ENCODE peak calls at places on chromosomes 4 and X, in eight cellular contexts. R, I, G, E, B, F, U and M are unnamed samples.

GRCh38 chr4:103364066-103364465 is 165.9 kb upstream of the CENPE start:
- DNase-seq in R (no peak), I (peak), G (no peak), E (no peak), B (no peak), F (no peak), U (no peak), M (no peak)

GRCh38 chrX:92213781-92214180 is 434.6 kb downstream of the PCDH11X start:
- DNase-seq in R (no peak), I (no peak), G (no peak), E (no peak), B (no peak), F (no peak), U (no peak), M (no peak)

GRCh38 chrX:142089193-142089592 is 115.9 kb downstream of the MAGEC2 start:
- DNase-seq in R (peak), I (peak), G (no peak), E (peak), B (no peak), F (peak), U (no peak), M (no peak)

GRCh38 chrX:154596290-154596929 is 11.5 kb downstream of the CTAG1A start:
- DNase-seq in R (peak), I (no peak), G (no peak), E (no peak), B (no peak), F (no peak), U (no peak), M (no peak)

GRCh38 chrX:105876658-105877057 is 54.3 kb downstream of the NRK start:
- DNase-seq in R (no peak), I (peak), G (no peak), E (no peak), B (no peak), F (peak), U (no peak), M (no peak)

GRCh38 chrX:20680998-20681397 is 414.3 kb upstream of the RPS6KA3 start:
- DNase-seq in R (no peak), I (no peak), G (no peak), E (peak), B (no peak), F (no peak), U (no peak), M (no peak)

GRCh38 chrX:20729421-20729820 is 462.7 kb upstream of the RPS6KA3 start:
- DNase-seq in R (no peak), I (no peak), G (no peak), E (peak), B (no peak), F (peak), U (no peak), M (no peak)

GRCh38 chrX:40021647-40022046 is 76.1 kb downstream of the BCOR start:
- DNase-seq in R (no peak), I (no peak), G (no peak), E (no peak), B (no peak), F (no peak), U (no peak), M (no peak)

GRCh38 chrX:7149421-7149820 is 1.5 kb upstream of the PUDP start:
- DNase-seq in R (no peak), I (no peak), G (no peak), E (no peak), B (no peak), F (no peak), U (no peak), M (no peak)